ENCODE peak calls at places on chromosomes 11 and 22, in seven cellular contexts. Y, I, Q, K, L, V and P are unnamed samples.

GRCh38 chr11:66717925-66718319 is 11.1 kb downstream of the SPTBN2 start:
- DNase-seq in Q (no peak), I (no peak), Y (no peak), V (no peak), L (no peak), K (no peak), P (no peak)

GRCh38 chr11:131668867-131669780 is 298.7 kb downstream of the NTM start:
- DNase-seq in K (peak; percentile 50), V (peak; percentile 67), Q (peak; percentile 50), I (no peak), Y (no peak), L (peak; percentile 71), P (no peak)

GRCh38 chr11:85769758-85770157 is 41.2 kb downstream of the SYTL2 start:
- DNase-seq in V (no peak), L (no peak), Y (no peak), Q (no peak), I (no peak), K (no peak), P (no peak)

GRCh38 chr22:45572444-45572843 is 69.8 kb downstream of the FBLN1 start:
- DNase-seq in L (no peak), I (no peak), Q (no peak), K (peak; percentile 82), Y (no peak), V (no peak), P (no peak)

GRCh38 chr22:22857607-22858558 is 29.7 kb upstream of the IGLL5 start:
- DNase-seq in V (no peak), K (no peak), I (no peak), Y (no peak), L (no peak), Q (no peak), P (no peak)

GRCh38 chr22:29079218-29079901 is 6.5 kb downstream of the KREMEN1 start:
- DNase-seq in V (no peak), Q (no peak), I (no peak), L (peak; percentile 96), Y (no peak), K (peak; percentile 75), P (no peak)

GRCh38 chr22:37636186-37636948 is 3.1 kb upstream of the SH3BP1 start:
- DNase-seq in K (peak; percentile 87), I (no peak), Q (no peak), L (peak; percentile 51), V (no peak), Y (no peak), P (peak; percentile 65)

GRCh38 chr11:88402192-88402715 is 64.7 kb upstream of the CTSC start:
- DNase-seq in Q (peak; percentile 32), V (no peak), K (peak; percentile 80), L (no peak), I (no peak), Y (peak; percentile 91), P (peak; percentile 71)

GRCh38 chr11:34476853-34477252 is 36.7 kb downstream of the ELF5 start:
- DNase-seq in K (no peak), V (no peak), I (no peak), Y (no peak), L (no peak), Q (no peak), P (no peak)

GRCh38 chr11:40129276-40129675 is 1330.2 kb downstream of the LRRC4C start:
- DNase-seq in I (no peak), Q (peak; percentile 3), L (peak; percentile 7), V (peak; percentile 44), Y (no peak), K (no peak), P (no peak)

GRCh38 chr11:92550411-92550810 is 325.8 kb downstream of the FAT3 start:
- DNase-seq in L (no peak), Y (no peak), Q (peak; percentile 5), V (no peak), K (no peak), I (no peak), P (no peak)

GRCh38 chr11:68958211-68958610 is 22.6 kb downstream of the MRGPRD start:
- DNase-seq in K (no peak), Q (no peak), V (no peak), Y (no peak), I (no peak), L (no peak), P (no peak)

GRCh38 chr11:78228467-78228866 is 39.7 kb downstream of the USP35 start:
- DNase-seq in Q (peak; percentile 27), K (peak; percentile 65), V (peak; percentile 66), L (peak; percentile 55), I (no peak), Y (no peak), P (no peak)

GRCh38 chr11:44361883-44362282 is 51.9 kb upstream of the ALX4 start:
- DNase-seq in K (peak; percentile 26), Q (no peak), V (no peak), Y (no peak), L (no peak), I (no peak), P (no peak)

GRCh38 chr22:48892571-48893287 is 934.9 kb downstream of the BRD1 start:
- DNase-seq in L (no peak), I (no peak), K (no peak), Y (no peak), Q (no peak), V (no peak), P (no peak)

GRCh38 chr22:35150163-35151107 is 84.5 kb downstream of the ISX start:
- DNase-seq in I (peak; percentile 25), Y (no peak), Q (peak; percentile 75), K (peak; percentile 49), V (peak; percentile 75), L (peak; percentile 14), P (no peak)

GRCh38 chr22:34880667-34881066 is 185.3 kb upstream of the ISX start:
- DNase-seq in K (no peak), V (no peak), I (no peak), L (no peak), Y (no peak), Q (no peak), P (no peak)

GRCh38 chr11:2891901-2892214 is 6.3 kb upstream of the CDKN1C start:
- DNase-seq in Y (no peak), K (no peak), L (no peak), V (no peak), Q (no peak), I (no peak), P (no peak)

GRCh38 chr22:26169312-26170111 is at the start of gene SEZ6L:
- DNase-seq in Q (peak; percentile 47), I (no peak), K (no peak), Y (no peak), L (no peak), V (peak; percentile 66), P (no peak)

GRCh38 chr22:47130883-47131610 is 368.6 kb downstream of the TBC1D22A start:
- DNase-seq in Q (no peak), I (no peak), L (peak; percentile 57), K (no peak), V (no peak), Y (no peak), P (no peak)

GRCh38 chr11:10709299-10710086 is 15.9 kb upstream of the IRAG1 start:
- DNase-seq in Q (no peak), V (no peak), I (no peak), Y (no peak), L (no peak), K (no peak), P (no peak)

GRCh38 chr11:132838621-132839020 is 693.7 kb downstream of the OPCML start:
- DNase-seq in Q (no peak), Y (no peak), I (no peak), V (no peak), L (no peak), K (peak; percentile 54), P (no peak)

GRCh38 chr11:102252339-102252891 is 64.9 kb upstream of the BIRC3 start:
- DNase-seq in K (peak; percentile 66), Q (no peak), Y (no peak), L (no peak), V (no peak), I (no peak), P (no peak)

GRCh38 chr22:44256085-44256484 is 56.7 kb downstream of the SHISAL1 start:
- DNase-seq in Y (no peak), Q (no peak), K (no peak), V (no peak), I (no peak), L (no peak), P (no peak)

GRCh38 chr11:130798801-130799200 is 117.5 kb downstream of the SNX19 start:
- DNase-seq in L (no peak), K (no peak), Q (no peak), V (no peak), I (no peak), Y (no peak), P (no peak)

GRCh38 chr11:7610393-7610792 is 62.9 kb downstream of the CYB5R2 start:
- DNase-seq in V (no peak), Y (no peak), K (no peak), L (no peak), I (no peak), Q (no peak), P (no peak)

GRCh38 chr11:7609521-7609920 is 63.8 kb downstream of the CYB5R2 start:
- DNase-seq in I (no peak), K (peak; percentile 40), Y (no peak), L (no peak), V (no peak), Q (no peak), P (no peak)

GRCh38 chr11:7611411-7611810 is 61.9 kb downstream of the CYB5R2 start:
- DNase-seq in L (no peak), V (no peak), I (no peak), Y (no peak), Q (no peak), K (peak; percentile 33), P (no peak)

GRCh38 chr11:7606496-7606895 is 66.8 kb downstream of the CYB5R2 start:
- DNase-seq in Q (no peak), V (no peak), L (no peak), Y (no peak), I (no peak), K (peak; percentile 25), P (no peak)

DNA sequence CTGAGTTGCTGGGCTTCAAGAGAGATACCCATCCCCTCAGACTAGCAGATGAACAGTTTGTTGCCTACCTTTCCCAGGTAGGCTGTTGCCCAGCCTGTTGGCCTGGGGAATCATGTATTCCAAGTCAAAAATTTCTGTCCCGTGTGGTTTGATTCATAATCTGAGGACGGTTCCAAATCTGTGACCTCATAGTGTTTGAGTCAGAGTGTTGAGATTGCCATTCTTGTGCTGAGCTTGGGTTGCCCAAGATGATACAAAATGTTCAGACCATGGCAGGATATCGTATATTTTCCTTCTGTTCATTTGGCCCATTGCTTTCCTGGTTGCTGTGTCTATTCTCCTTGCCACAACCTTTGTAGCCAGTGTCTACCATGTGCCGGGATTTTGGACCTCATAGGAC is 64.3 kb downstream of the CYB5R2 start:
- DNase-seq in I (no peak), V (no peak), K (peak; percentile 53), Q (no peak), L (no peak), Y (no peak), P (no peak)
- H3K4me3 ChIP-seq in I (no peak overlapping the region), V (no peak overlapping the region), K (no peak overlapping the region), Q (no peak overlapping the region), L (no peak overlapping the region), Y (no peak overlapping the region), P (no peak overlapping the region)

GRCh38 chr11:65381721-65382035 is 768 bp downstream of the SLC25A45 start:
- DNase-seq in L (peak; percentile 33), I (peak; percentile 52), Q (no peak), V (no peak), Y (no peak), K (peak; percentile 54), P (no peak)
- H3K4me3 ChIP-seq in L (peak overlapping the region; percentile 80), I (peak overlapping the region; percentile 51), Q (no peak overlapping the region), V (no peak overlapping the region), Y (peak overlapping the region; percentile 33), K (peak overlapping the region; percentile 33), P (peak overlapping the region; percentile 24)

GRCh38 chr11:63766501-63767270 is 1.9 kb downstream of the ZFTA start:
- DNase-seq in K (no peak), I (no peak), V (no peak), L (no peak), Q (no peak), Y (no peak), P (no peak)
- H3K4me3 ChIP-seq in K (peak overlapping the region; percentile 93), I (peak overlapping the region; percentile 91), V (peak overlapping the region; percentile 85), L (no peak overlapping the region), Q (peak overlapping the region; percentile 92), Y (peak overlapping the region; percentile 68), P (peak overlapping the region; percentile 88)

GRCh38 chr11:36026315-36026968 is 82.6 kb downstream of the LDLRAD3 start:
- DNase-seq in Q (no peak), I (no peak), V (no peak), K (no peak), L (no peak), Y (no peak), P (no peak)
- H3K4me3 ChIP-seq in Q (no peak overlapping the region), I (no peak overlapping the region), V (no peak overlapping the region), K (no peak overlapping the region), L (no peak overlapping the region), Y (no peak overlapping the region), P (no peak overlapping the region)